ENCODE peak calls at places on chromosome 1, in six cellular contexts. C, S, W, J, A and V are unnamed samples.

GRCh38 chr1:70438529-70438928 is 27.5 kb downstream of the CTH start:
- DNase-seq in W (no peak), C (no peak), A (no peak), J (no peak), S (no peak), V (no peak)

GRCh38 chr1:63813829-63814277 is 40.0 kb downstream of the ROR1 start:
- DNase-seq in C (no peak), S (no peak), J (no peak), A (no peak), W (peak; percentile 54), V (no peak)

GRCh38 chr1:202860744-202861419 is 28.1 kb downstream of the RABIF start:
- DNase-seq in S (peak; percentile 70), C (peak; percentile 91), A (peak; percentile 34), J (peak; percentile 68), W (no peak), V (peak; percentile 71)

GRCh38 chr1:84884671-84885389 is 8.2 kb downstream of the LPAR3 start:
- DNase-seq in J (no peak), C (no peak), W (no peak), A (no peak), S (no peak), V (no peak)

GRCh38 chr1:186188004-186188539 is 187.0 kb downstream of the TPR start:
- DNase-seq in C (no peak), A (no peak), J (no peak), W (no peak), S (no peak), V (no peak)

GRCh38 chr1:31912839-31913239 is 25.3 kb downstream of the PTP4A2 start:
- DNase-seq in J (no peak), A (no peak), W (no peak), S (no peak), C (no peak), V (no peak)

GRCh38 chr1:47732489-47732888 is 264.7 kb downstream of the TRABD2B start:
- DNase-seq in S (no peak), C (no peak), A (no peak), W (no peak), J (no peak), V (no peak)

GRCh38 chr1:236142358-236143103 is at the start of gene GPR137B:
- DNase-seq in J (peak; percentile 74), S (peak; percentile 71), W (peak; percentile 82), C (no peak), A (peak; percentile 59), V (peak; percentile 65)

DNA sequence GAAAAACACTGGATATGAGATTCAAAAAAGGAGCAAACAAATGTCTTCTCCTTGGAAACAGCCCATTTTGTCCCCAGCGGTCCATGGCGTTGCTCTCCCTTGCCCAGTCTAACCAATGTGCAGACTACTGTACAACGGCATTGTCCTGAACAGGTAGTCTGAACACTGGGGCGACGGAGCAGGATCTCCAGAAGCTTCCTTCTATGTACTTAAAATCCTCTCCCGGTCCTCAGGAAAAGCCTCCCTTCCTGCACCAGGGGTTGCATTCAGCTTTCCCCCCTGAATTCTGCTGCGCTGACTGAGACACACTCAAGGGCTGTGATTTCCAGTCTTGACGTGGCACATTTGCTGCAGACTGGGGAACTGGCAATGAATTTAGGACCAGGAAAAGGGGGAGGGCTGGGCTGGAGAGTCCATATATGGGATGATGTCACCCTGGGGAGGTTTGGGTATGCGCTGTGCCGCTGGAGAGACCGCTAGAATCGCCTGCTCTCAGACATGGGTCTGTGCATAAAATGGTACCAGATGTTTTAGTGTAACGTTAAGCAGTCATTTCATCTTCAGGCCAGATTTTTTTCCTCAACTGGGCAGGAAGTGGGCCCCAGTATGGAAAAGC is 275.9 kb upstream of the C1orf105 start:
- DNase-seq in J (peak; percentile 80), C (no peak), S (peak; percentile 69), A (no peak), W (peak; percentile 90), V (peak; percentile 83)
- H3K4me3 ChIP-seq in J (peak overlapping the region; percentile 49), C (no peak overlapping the region), S (peak overlapping the region; percentile 16), A (no peak overlapping the region), W (peak overlapping the region; percentile 86), V (peak overlapping the region; percentile 53)

GRCh38 chr1:15676688-15677661 is 7.1 kb upstream of the PLEKHM2 start:
- DNase-seq in W (no peak), J (no peak), C (no peak), S (no peak), A (no peak), V (no peak)
- H3K4me3 ChIP-seq in W (no peak overlapping the region), J (no peak overlapping the region), C (no peak overlapping the region), S (no peak overlapping the region), A (no peak overlapping the region), V (no peak overlapping the region)

DNA sequence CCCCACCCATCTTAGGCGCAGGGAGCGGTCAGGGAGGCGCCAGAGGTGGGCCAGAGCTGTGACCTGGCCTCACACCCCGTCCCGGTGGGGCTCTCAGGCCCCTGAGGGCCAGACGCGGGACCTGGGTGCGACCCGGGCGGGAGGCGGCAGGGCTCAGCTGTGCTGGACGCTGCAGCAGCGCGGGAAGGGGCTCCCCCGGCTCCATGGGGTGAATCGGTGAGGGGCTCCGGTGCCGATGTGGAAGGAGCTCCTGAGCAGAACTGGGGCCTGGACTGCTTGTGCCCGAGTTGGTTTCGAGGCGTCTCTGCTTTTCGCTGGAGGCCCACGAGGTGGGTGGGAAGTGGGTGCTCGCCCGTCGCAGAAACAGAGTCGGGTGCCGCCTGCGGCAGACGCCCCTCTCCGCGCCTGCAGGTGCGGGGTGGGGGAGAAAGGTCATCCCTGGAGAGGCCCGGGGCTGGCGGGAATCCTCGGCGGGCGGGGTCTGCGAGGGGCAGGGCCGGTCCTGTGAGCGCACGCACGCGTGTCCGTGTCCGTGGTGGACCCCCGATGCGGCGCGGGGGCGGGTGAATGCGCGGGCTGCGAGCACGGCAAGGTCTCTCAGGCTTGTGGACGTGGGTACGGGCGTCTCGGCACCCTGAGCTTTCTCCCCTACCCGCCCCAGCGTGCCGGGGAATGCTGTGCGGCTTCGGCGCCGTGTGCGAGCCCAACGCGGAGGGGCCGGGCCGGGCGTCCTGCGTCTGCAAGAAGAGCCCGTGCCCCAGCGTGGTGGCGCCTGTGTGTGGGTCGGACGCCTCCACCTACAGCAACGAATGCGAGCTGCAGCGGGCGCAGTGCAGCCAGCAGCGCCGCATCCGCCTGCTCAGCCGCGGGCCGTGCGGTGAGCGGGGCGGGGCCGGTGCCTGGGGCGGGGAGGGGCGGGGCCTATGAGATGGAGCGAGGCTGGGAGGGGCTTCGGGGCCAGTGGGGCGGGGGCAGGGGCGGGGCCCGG is 20.4 kb downstream of the AGRN start:
- DNase-seq in J (peak; percentile 86), W (peak; percentile 79), A (peak; percentile 91), C (peak; percentile 100), S (peak; percentile 69), V (peak; percentile 87)
- H3K4me3 ChIP-seq in J (peak overlapping the region; percentile 35), W (no peak overlapping the region), A (no peak overlapping the region), C (peak overlapping the region; percentile 37), S (peak overlapping the region; percentile 22), V (peak overlapping the region; percentile 18)

GRCh38 chr1:198764748-198765147 is 125.9 kb downstream of the PTPRC start:
- DNase-seq in J (no peak), W (no peak), C (no peak), A (no peak), S (no peak), V (no peak)
- H3K4me3 ChIP-seq in J (no peak overlapping the region), W (no peak overlapping the region), C (no peak overlapping the region), A (peak overlapping the region; percentile 10), S (no peak overlapping the region), V (no peak overlapping the region)

GRCh38 chr1:229197225-229197677 is 73.7 kb upstream of the RAB4A start:
- DNase-seq in W (no peak), C (no peak), J (no peak), S (no peak), A (no peak), V (no peak)
- H3K4me3 ChIP-seq in W (no peak overlapping the region), C (no peak overlapping the region), J (no peak overlapping the region), S (no peak overlapping the region), A (no peak overlapping the region), V (no peak overlapping the region)

GRCh38 chr1:1895050-1895398 is 4.1 kb upstream of the GNB1 start:
- DNase-seq in A (no peak), S (no peak), W (no peak), J (no peak), C (peak; percentile 68), V (no peak)

GRCh38 chr1:1895456-1896333 is 4.8 kb upstream of the GNB1 start:
- DNase-seq in J (peak; percentile 40), C (peak; percentile 42), W (no peak), S (no peak), A (no peak), V (no peak)

GRCh38 chr1:1893291-1893985 is 2.6 kb upstream of the GNB1 start:
- DNase-seq in J (peak; percentile 59), W (no peak), A (no peak), S (no peak), C (peak; percentile 51), V (no peak)

GRCh38 chr1:1893997-1894353 is 3.1 kb upstream of the GNB1 start:
- DNase-seq in J (no peak), W (no peak), S (no peak), C (no peak), A (no peak), V (no peak)

GRCh38 chr1:1894354-1895049 is 3.6 kb upstream of the GNB1 start:
- DNase-seq in W (no peak), A (peak; percentile 44), J (peak; percentile 63), C (peak; percentile 82), S (no peak), V (peak; percentile 73)
- H3K4me3 ChIP-seq in W (no peak overlapping the region), A (no peak overlapping the region), J (no peak overlapping the region), C (no peak overlapping the region), S (no peak overlapping the region), V (no peak overlapping the region)